ENCODE peak calls at places on chromosomes 3 and 15, in nine cellular contexts. T, U, V, G, S, L, C, Z and F are unnamed samples. For H3K4me1, the result is how much of the 10 kb centered on the place peaks cover.

GRCh38 chr3:30496496-30496966 is 109.9 kb upstream of the TGFBR2 start:
- DNase-seq in V (no peak), U (no peak), T (no peak), G (no peak), C (no peak), S (peak), L (no peak), Z (no peak), F (no peak)

GRCh38 chr3:13073042-13073906 is at the start of gene IQSEC1:
- DNase-seq in Z (no peak), U (peak), C (peak), V (peak), L (peak), S (no peak), G (peak), T (peak), F (peak)

GRCh38 chr3:24952388-24952787 is 457.7 kb upstream of the THRB start:
- DNase-seq in V (no peak), S (no peak), U (no peak), Z (no peak), C (no peak), G (no peak), L (no peak), T (no peak), F (no peak)

GRCh38 chr3:14410501-14411165 is 8.2 kb downstream of the SLC6A6 start:
- DNase-seq in T (no peak), V (peak), C (no peak), S (no peak), L (peak), Z (no peak), U (no peak), G (no peak), F (no peak)

GRCh38 chr3:188090626-188091309 is 63.2 kb upstream of the LPP start:
- DNase-seq in Z (no peak), L (peak), T (no peak), U (no peak), C (no peak), S (no peak), G (no peak), V (no peak), F (no peak)

GRCh38 chr3:57130426-57131209 is 34.5 kb downstream of the IL17RD start:
- DNase-seq in U (peak), S (peak), C (no peak), T (no peak), Z (no peak), L (no peak), V (no peak), G (peak), F (no peak)

GRCh38 chr3:31900583-31900982 is 80.5 kb downstream of the OSBPL10 start:
- DNase-seq in V (no peak), S (no peak), T (no peak), Z (no peak), G (no peak), U (no peak), C (no peak), L (no peak), F (no peak)

GRCh38 chr3:178436773-178437172 is 99.5 kb upstream of the KCNMB2 start:
- DNase-seq in S (peak), C (no peak), L (no peak), U (no peak), V (no peak), G (no peak), Z (no peak), T (no peak), F (no peak)

GRCh38 chr15:25059698-25060471 is 105.1 kb downstream of the SNRPN start:
- DNase-seq in G (no peak), Z (no peak), V (peak), L (peak), U (no peak), C (no peak), S (peak), T (no peak), F (no peak)

GRCh38 chr15:71780349-71780976 is 29.9 kb upstream of the NR2E3 start:
- DNase-seq in G (no peak), T (no peak), L (peak), Z (no peak), C (no peak), U (no peak), S (peak), V (no peak), F (peak)

GRCh38 chr3:194598771-194599557 is 34.3 kb downstream of the TMEM44 start:
- DNase-seq in T (no peak), V (no peak), Z (no peak), S (no peak), L (no peak), C (no peak), G (no peak), U (no peak), F (peak)

GRCh38 chr3:71442648-71443047 is 140.9 kb downstream of the FOXP1 start:
- DNase-seq in Z (no peak), U (no peak), S (no peak), T (no peak), V (no peak), C (no peak), G (no peak), L (no peak), F (no peak)
- H3K4me1 ChIP-seq in Z (under half), U (under half), S (under half), T (under half), V (half or more), C (under half), G (under half), L (half or more), F (under half)

DNA sequence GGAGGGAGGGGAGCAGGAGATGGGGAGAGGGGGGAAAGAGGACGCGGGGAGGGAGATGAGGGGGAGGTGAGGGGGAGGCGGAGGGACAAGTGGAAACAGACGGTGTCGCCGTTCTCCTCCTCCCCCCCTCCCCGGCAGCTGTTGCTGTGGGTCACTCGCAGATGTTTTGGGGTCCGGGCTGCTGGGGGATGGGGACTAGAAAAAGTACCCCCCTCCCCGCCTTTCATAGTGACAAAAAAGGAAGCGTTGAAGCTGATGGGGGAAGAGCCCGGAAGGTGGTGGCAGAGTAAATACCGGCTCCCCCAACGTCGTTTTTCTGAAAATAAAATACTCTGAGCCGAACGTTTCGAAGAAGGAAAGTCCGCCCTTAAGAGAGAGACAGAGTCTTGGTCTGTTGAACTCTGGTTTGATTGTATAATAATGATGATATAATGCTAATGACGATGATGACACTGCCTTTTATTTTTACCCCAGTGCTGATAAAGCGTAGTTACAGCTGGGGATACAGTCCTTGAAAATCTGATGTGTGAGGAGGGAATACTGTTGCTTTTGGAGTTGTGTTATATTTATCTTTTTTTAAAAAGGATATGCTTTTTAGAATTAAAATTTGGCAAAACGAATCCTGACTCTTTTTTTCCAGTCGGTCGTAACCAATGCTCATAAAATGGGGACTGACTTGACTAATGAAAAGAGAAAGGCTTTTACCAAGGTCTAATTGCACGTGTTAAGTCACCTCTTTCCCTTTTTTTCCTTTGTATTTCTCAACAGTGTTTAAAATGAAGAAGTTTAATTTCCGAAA is 997 bp downstream of the STXBP5L start:
- DNase-seq in Z (no peak), C (peak), T (no peak), S (peak), G (no peak), L (peak), V (no peak), U (no peak), F (no peak)
- H3K4me3 ChIP-seq in Z (peak), C (peak), T (peak), S (peak), G (peak), L (peak), V (peak), U (peak), F (peak)

GRCh38 chr3:113498221-113499005 is 16.5 kb downstream of the SPICE1 start:
- DNase-seq in V (no peak), S (no peak), Z (no peak), U (no peak), T (no peak), C (no peak), L (no peak), G (no peak), F (no peak)

GRCh38 chr3:113496924-113497323 is 18.0 kb downstream of the SPICE1 start:
- DNase-seq in S (no peak), Z (no peak), T (no peak), L (no peak), V (no peak), U (no peak), C (no peak), G (no peak), F (no peak)

GRCh38 chr3:113499081-113499480 is 15.9 kb downstream of the SPICE1 start:
- DNase-seq in Z (no peak), G (no peak), T (no peak), V (no peak), L (no peak), U (no peak), C (no peak), S (no peak), F (no peak)

GRCh38 chr3:113495035-113495434 is 19.9 kb downstream of the SPICE1 start:
- DNase-seq in V (no peak), T (no peak), U (no peak), G (peak), L (peak), Z (no peak), S (no peak), C (no peak), F (peak)
- TF ChIP-seq CTCF in V (peak), T (peak), U (peak), G (peak), L (no peak), Z (peak), S (peak), C (no peak), F (peak)

DNA sequence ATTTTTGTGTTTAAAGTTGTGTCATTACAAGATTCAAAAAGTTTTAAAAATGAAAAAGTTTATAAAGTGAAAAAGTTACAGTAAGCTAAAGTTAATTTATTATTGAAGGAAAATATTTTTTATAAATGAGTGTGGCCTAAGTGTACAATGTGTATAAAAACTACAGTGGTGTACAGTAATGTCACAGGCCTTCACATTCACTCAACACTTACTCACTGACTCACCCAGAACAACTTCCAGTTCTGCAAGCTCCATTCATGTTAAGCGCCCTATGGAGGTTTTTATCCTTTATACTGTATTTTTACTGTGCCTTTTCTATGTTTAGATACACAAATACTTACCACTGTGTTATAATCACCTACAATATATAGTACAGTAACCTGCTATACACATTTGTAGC is 76.3 kb downstream of the DTWD1 start:
- DNase-seq in V (no peak), G (no peak), T (no peak), Z (no peak), L (no peak), S (no peak), U (no peak), C (no peak), F (no peak)
- H3K4me1 ChIP-seq in V (under half), G (under half), T (under half), Z (under half), L (under half), S (under half), U (under half), C (under half), F (under half)

DNA sequence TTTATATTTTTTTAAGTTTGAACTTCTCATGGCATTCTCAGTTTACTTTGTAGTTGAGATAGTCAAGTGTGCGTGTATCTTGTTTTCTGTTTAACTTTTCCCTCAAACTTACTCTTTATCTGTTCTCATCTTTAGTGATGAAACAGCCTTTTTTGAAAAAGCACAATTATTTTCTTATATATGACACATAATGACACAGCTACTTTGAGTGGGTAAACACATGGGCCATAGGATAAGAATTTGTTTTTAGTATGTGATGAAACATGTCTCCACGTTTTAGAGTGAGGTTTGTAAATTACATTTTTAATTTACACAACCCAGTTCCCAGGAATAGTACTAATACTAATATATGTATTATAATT is 3.2 kb downstream of the DIPK2A start:
- DNase-seq in V (no peak), S (no peak), L (no peak), Z (no peak), U (no peak), T (no peak), G (no peak), C (no peak), F (no peak)
- H3K4me3 ChIP-seq in V (peak), S (no peak), L (no peak), Z (no peak), U (peak), T (no peak), G (peak), C (peak), F (no peak)

GRCh38 chr3:52150860-52151259 is 3.4 kb downstream of the POC1A start:
- DNase-seq in U (no peak), G (no peak), Z (no peak), L (no peak), C (no peak), S (no peak), V (no peak), T (no peak), F (no peak)

GRCh38 chr3:52155912-52156311 is 1.7 kb upstream of the POC1A start:
- DNase-seq in S (no peak), V (no peak), G (no peak), L (no peak), C (no peak), U (no peak), Z (no peak), T (no peak), F (no peak)

GRCh38 chr3:52150357-52150756 is 3.9 kb downstream of the POC1A start:
- DNase-seq in Z (no peak), U (no peak), G (no peak), S (no peak), T (no peak), C (no peak), L (no peak), V (no peak), F (no peak)

GRCh38 chr3:52154135-52155094 is at the start of gene POC1A:
- DNase-seq in C (peak), Z (peak), U (peak), G (peak), S (peak), L (peak), V (peak), T (peak), F (peak)

GRCh38 chr3:52153389-52154096 is 680 bp downstream of the POC1A start:
- DNase-seq in S (no peak), U (no peak), T (peak), L (peak), G (no peak), V (no peak), C (peak), Z (peak), F (no peak)
- TF ChIP-seq CTCF in S (no peak), U (no peak), T (no peak), L (no peak), G (no peak), V (no peak), C (no peak), Z (no peak), F (no peak)

GRCh38 chr3:45954306-45954705 is 11.0 kb downstream of the CXCR6 start:
- DNase-seq in S (no peak), V (no peak), T (no peak), U (no peak), C (no peak), Z (no peak), G (no peak), L (no peak), F (no peak)
- H3K4me1 ChIP-seq in S (under half), V (under half), T (under half), U (under half), C (under half), Z (under half), G (under half), L (half or more), F (under half)

GRCh38 chr15:94080989-94081605 is 150.3 kb upstream of the MCTP2 start:
- DNase-seq in Z (no peak), V (no peak), L (no peak), G (no peak), U (no peak), T (no peak), S (no peak), C (no peak), F (no peak)

GRCh38 chr15:94079968-94080367 is 151.4 kb upstream of the MCTP2 start:
- DNase-seq in S (no peak), C (no peak), G (no peak), U (no peak), V (no peak), Z (no peak), T (no peak), L (no peak), F (no peak)

GRCh38 chr15:94079459-94079858 is 151.9 kb upstream of the MCTP2 start:
- DNase-seq in U (no peak), C (no peak), Z (no peak), S (no peak), T (no peak), G (no peak), L (no peak), V (no peak), F (no peak)

GRCh38 chr15:94081829-94082228 is 149.5 kb upstream of the MCTP2 start:
- DNase-seq in G (no peak), S (no peak), Z (no peak), C (no peak), T (no peak), V (no peak), L (no peak), U (no peak), F (no peak)

DNA sequence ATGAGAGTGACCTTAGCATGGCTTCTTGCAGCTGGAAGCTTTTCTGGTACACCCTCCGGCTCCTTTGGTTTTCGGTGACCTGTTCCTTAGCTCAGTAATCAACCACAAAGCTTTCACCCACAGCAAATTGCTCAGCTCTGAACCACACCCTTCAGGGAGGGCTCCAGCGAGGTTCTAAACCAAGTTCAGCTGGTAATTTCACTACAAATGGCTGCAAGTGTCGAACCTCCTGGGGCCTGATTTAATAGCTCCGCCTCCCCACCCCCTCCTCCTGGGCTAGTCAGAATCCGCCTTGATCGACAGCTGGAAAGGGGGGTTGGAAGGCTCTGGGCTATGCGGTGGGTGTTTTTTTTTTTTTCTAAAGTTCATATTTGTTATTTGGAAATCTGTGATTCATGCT is 150.9 kb upstream of the MCTP2 start:
- DNase-seq in S (no peak), C (no peak), L (peak), V (no peak), G (peak), U (peak), T (no peak), Z (no peak), F (no peak)
- H3K4me3 ChIP-seq in S (no peak), C (no peak), L (no peak), V (no peak), G (no peak), U (no peak), T (no peak), Z (no peak), F (no peak)

GRCh38 chr15:75620776-75621536 is 4.6 kb downstream of the SNUPN start:
- DNase-seq in L (peak), Z (peak), G (peak), C (peak), U (peak), S (peak), T (no peak), V (peak), F (no peak)
- TF ChIP-seq CTCF in L (no peak), Z (no peak), G (no peak), C (peak), U (no peak), S (peak), T (peak), V (peak), F (no peak)